ENCODE peak calls at places on chromosomes 16 and 17, in five cellular contexts. Q, R, U, E and A are unnamed samples.
A peak's percentile ranks its signal among the peaks of the same experiment; 100 is the strongest.

GRCh38 chr16:67388191-67388590 is 5.1 kb downstream of the TPPP3 start:
- DNase-seq in Q (no peak), R (no peak), U (no peak), E (no peak), A (no peak)

GRCh38 chr17:28258347-28258887 is 60.6 kb upstream of the TMEM97 start:
- DNase-seq in Q (no peak), R (no peak), U (no peak), E (no peak), A (no peak)

GRCh38 chr16:57194512-57194911 is 8.4 kb downstream of the RSPRY1 start:
- DNase-seq in Q (no peak), R (no peak), U (no peak), E (no peak), A (no peak)

GRCh38 chr17:40315678-40316570 is 6.9 kb downstream of the RARA start:
- DNase-seq in Q (no peak), R (no peak), U (no peak), E (no peak), A (no peak)

GRCh38 chr17:7440823-7441174 is 1.5 kb downstream of the FGF11 start:
- DNase-seq in Q (no peak), R (peak; percentile 39), U (no peak), E (peak; percentile 85), A (no peak)

GRCh38 chr17:43810226-43810715 is 22.7 kb downstream of the MPP3 start:
- DNase-seq in Q (no peak), R (no peak), U (no peak), E (no peak), A (no peak)

GRCh38 chr17:10657123-10657522 is at the start of gene MYH3:
- DNase-seq in Q (no peak), R (no peak), U (no peak), E (peak; percentile 20), A (no peak)

GRCh38 chr17:74280093-74280513 is 6.1 kb downstream of the DNAI2 start:
- DNase-seq in Q (no peak), R (no peak), U (no peak), E (no peak), A (no peak)

GRCh38 chr17:72338847-72339790 is 218.3 kb downstream of the SOX9 start:
- DNase-seq in Q (no peak), R (peak; percentile 48), U (peak; percentile 35), E (no peak), A (no peak)

GRCh38 chr16:87273471-87274030 is 43.6 kb downstream of the C16orf95 start:
- DNase-seq in Q (no peak), R (no peak), U (no peak), E (no peak), A (no peak)

GRCh38 chr17:75634376-75634740 is 1.1 kb downstream of the SMIM5 start:
- DNase-seq in Q (no peak), R (no peak), U (no peak), E (peak; percentile 9), A (no peak)

GRCh38 chr17:27756467-27757371 is 43.6 kb downstream of the NOS2 start:
- DNase-seq in Q (peak; percentile 25), R (peak; percentile 75), U (no peak), E (peak; percentile 36), A (peak; percentile 77)

GRCh38 chr16:2236362-2237075 is at the start of gene DNASE1L2:
- DNase-seq in Q (no peak), R (peak; percentile 48), U (no peak), E (no peak), A (peak; percentile 74)

GRCh38 chr17:16287563-16288027 is 65.7 kb downstream of the CENPV start:
- DNase-seq in Q (peak; percentile 52), R (no peak), U (peak; percentile 8), E (no peak), A (no peak)

GRCh38 chr16:28212532-28212873 is 738 bp upstream of the XPO6 start:
- DNase-seq in Q (no peak), R (peak; percentile 8), U (no peak), E (no peak), A (no peak)

GRCh38 chr17:2060681-2061440 is 6.0 kb downstream of the HIC1 start:
- DNase-seq in Q (no peak), R (no peak), U (no peak), E (peak; percentile 43), A (no peak)

GRCh38 chr17:12790806-12791148 is 1.5 kb downstream of the ARHGAP44 start:
- DNase-seq in Q (no peak), R (no peak), U (no peak), E (no peak), A (no peak)

GRCh38 chr17:38705803-38706624 is 941 bp downstream of the MLLT6 start:
- DNase-seq in Q (no peak), R (peak; percentile 30), U (peak; percentile 80), E (peak; percentile 73), A (peak; percentile 49)

GRCh38 chr17:74045608-74046007 is 157.9 kb upstream of the RPL38 start:
- DNase-seq in Q (no peak), R (no peak), U (no peak), E (no peak), A (peak; percentile 30)

GRCh38 chr17:35406568-35406967 is 25.7 kb downstream of the SLFN12 start:
- DNase-seq in Q (no peak), R (no peak), U (no peak), E (no peak), A (no peak)

GRCh38 chr16:2770781-2771111 is 6.3 kb downstream of the ELOB start:
- DNase-seq in Q (peak; percentile 21), R (no peak), U (no peak), E (no peak), A (no peak)

GRCh38 chr16:68370921-68371651 is 60.3 kb downstream of the PRMT7 start:
- DNase-seq in Q (no peak), R (no peak), U (no peak), E (no peak), A (no peak)

GRCh38 chr17:14737984-14738651 is 437.2 kb downstream of the HS3ST3B1 start:
- DNase-seq in Q (peak; percentile 82), R (no peak), U (peak; percentile 14), E (peak; percentile 82), A (peak; percentile 26)

GRCh38 chr17:56159764-56160394 is 6.6 kb downstream of the ANKFN1 start:
- DNase-seq in Q (no peak), R (no peak), U (no peak), E (no peak), A (no peak)

GRCh38 chr17:50479522-50480141 is 972 bp downstream of the RSAD1 start:
- DNase-seq in Q (peak; percentile 83), R (peak; percentile 77), U (peak; percentile 65), E (peak; percentile 82), A (peak; percentile 80)

GRCh38 chr17:72378414-72379395 is 257.9 kb downstream of the SOX9 start:
- DNase-seq in Q (no peak), R (no peak), U (no peak), E (no peak), A (peak; percentile 33)

GRCh38 chr16:57694556-57695377 is at the start of gene DRC7:
- DNase-seq in Q (peak; percentile 89), R (peak; percentile 69), U (peak; percentile 35), E (no peak), A (peak; percentile 67)

GRCh38 chr17:41812176-41813038 is at the start of gene FKBP10:
- DNase-seq in Q (no peak), R (peak; percentile 77), U (peak; percentile 77), E (peak; percentile 74), A (peak; percentile 90)

GRCh38 chr17:42174126-42174783 is 6.7 kb downstream of the KCNH4 start:
- DNase-seq in Q (no peak), R (no peak), U (no peak), E (no peak), A (no peak)

DNA sequence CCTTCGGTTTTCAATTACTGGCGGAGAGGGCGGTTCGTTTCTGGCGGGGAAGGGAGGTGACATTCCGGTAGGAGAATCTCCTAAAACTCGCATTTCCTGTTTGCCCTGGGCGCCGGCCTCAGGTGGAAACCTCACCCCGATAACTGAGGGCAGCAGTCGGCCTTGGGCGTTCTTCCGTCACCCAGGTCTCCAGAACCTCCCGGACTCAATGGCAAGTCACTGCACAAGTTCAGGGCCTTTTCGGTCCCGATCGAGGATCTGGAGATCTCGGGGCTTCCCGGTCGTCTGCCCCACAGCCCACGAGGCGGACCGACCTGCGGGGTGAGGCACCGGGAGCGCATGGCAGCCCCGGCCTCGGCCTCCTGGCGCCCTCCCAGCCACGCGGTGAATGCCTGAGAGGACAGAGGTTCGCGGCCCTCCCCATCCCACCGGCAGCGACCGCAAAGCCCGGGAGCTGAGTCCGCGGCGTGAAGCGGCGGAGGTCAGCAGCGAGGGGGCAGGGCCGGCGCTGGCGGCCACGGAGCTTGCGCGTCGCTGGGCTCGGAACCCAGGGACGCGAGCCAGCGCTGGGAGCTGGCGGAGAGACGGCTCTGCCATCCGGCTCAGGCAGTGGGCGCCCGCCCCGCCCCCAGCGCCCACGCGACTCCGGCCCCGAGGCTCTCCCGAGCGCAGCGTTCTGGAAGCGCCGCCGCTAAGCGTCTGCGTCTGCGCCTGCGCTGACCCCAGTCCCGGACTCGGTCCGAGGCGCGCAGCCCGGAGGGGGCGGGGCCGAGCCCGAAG is 58.4 kb downstream of the SRL start:
- DNase-seq in Q (peak; percentile 93), R (peak; percentile 99), U (peak; percentile 93), E (peak; percentile 94), A (peak; percentile 98)
- TF ChIP-seq CTCF in Q (no peak), R (no peak), U (no peak), E (no peak), A (no peak)

GRCh38 chr17:77958716-77959215 is 263 bp downstream of the TNRC6C start:
- DNase-seq in Q (no peak), R (no peak), U (no peak), E (no peak), A (no peak)

GRCh38 chr17:77959926-77960521 is 1.5 kb downstream of the TNRC6C start:
- DNase-seq in Q (no peak), R (no peak), U (no peak), E (no peak), A (no peak)

GRCh38 chr17:77957215-77957868 is 1.2 kb upstream of the TNRC6C start:
- DNase-seq in Q (no peak), R (no peak), U (no peak), E (no peak), A (no peak)

GRCh38 chr17:77959216-77959925 is 868 bp downstream of the TNRC6C start:
- DNase-seq in Q (no peak), R (peak; percentile 35), U (peak; percentile 13), E (peak; percentile 26), A (peak; percentile 34)

GRCh38 chr17:77957869-77958715 is at the start of gene TNRC6C:
- DNase-seq in Q (peak; percentile 98), R (peak; percentile 99), U (peak; percentile 100), E (peak; percentile 100), A (peak; percentile 99)
- TF ChIP-seq CTCF in Q (no peak), R (peak; percentile 19), U (no peak), E (peak; percentile 17), A (no peak)

GRCh38 chr17:21126645-21127507 is at the start of gene DHRS7B:
- DNase-seq in Q (peak; percentile 98), R (peak; percentile 94), U (peak; percentile 95), E (peak; percentile 95), A (peak; percentile 98)

GRCh38 chr17:21131090-21131616 is 4.4 kb downstream of the DHRS7B start:
- DNase-seq in Q (no peak), R (no peak), U (no peak), E (no peak), A (no peak)

GRCh38 chr17:21127508-21128077 is 829 bp downstream of the DHRS7B start:
- DNase-seq in Q (no peak), R (no peak), U (no peak), E (no peak), A (no peak)

GRCh38 chr17:21132428-21132827 is 5.7 kb downstream of the DHRS7B start:
- DNase-seq in Q (no peak), R (no peak), U (no peak), E (no peak), A (no peak)

GRCh38 chr17:21129023-21129681 is 2.4 kb downstream of the DHRS7B start:
- DNase-seq in Q (no peak), R (peak; percentile 34), U (peak; percentile 35), E (peak; percentile 38), A (no peak)
- TF ChIP-seq CTCF in Q (no peak), R (no peak), U (peak; percentile 44), E (peak; percentile 68), A (no peak)

GRCh38 chr16:71441348-71441781 is 489 bp downstream of the TLE7 start:
- DNase-seq in Q (no peak), R (no peak), U (no peak), E (no peak), A (no peak)
- TF ChIP-seq CTCF in Q (no peak), R (peak; percentile 39), U (peak; percentile 23), E (no peak), A (no peak)